ENCODE peak calls at places on chromosomes 3 and 15, in six cellular contexts. S, T, E, N, B and Q are unnamed samples.

GRCh38 chr15:74799255-74799842 is 13.3 kb upstream of the LMAN1L start:
- DNase-seq in S (no peak), T (no peak), E (no peak), N (no peak), B (no peak), Q (no peak)

GRCh38 chr3:197613187-197613586 is 57.4 kb upstream of the BDH1 start:
- DNase-seq in S (no peak), T (no peak), E (no peak), N (no peak), B (no peak), Q (no peak)

GRCh38 chr15:71573599-71573998 is 236.8 kb upstream of the NR2E3 start:
- DNase-seq in S (no peak), T (no peak), E (no peak), N (no peak), B (no peak), Q (no peak)

GRCh38 chr3:30354972-30355371 is 251.4 kb upstream of the TGFBR2 start:
- DNase-seq in S (no peak), T (no peak), E (no peak), N (no peak), B (peak), Q (no peak)

GRCh38 chr3:46208167-46208704 is at the start of gene CCR1:
- DNase-seq in S (peak), T (no peak), E (peak), N (peak), B (peak), Q (peak)

GRCh38 chr3:24446032-24446431 is 48.6 kb downstream of the THRB start:
- DNase-seq in S (no peak), T (no peak), E (no peak), N (no peak), B (no peak), Q (no peak)

GRCh38 chr3:140164156-140164555 is 229.2 kb downstream of the CLSTN2 start:
- DNase-seq in S (no peak), T (no peak), E (no peak), N (no peak), B (no peak), Q (no peak)

GRCh38 chr15:98231696-98232440 is 271.4 kb downstream of the ARRDC4 start:
- DNase-seq in S (no peak), T (no peak), E (no peak), N (no peak), B (no peak), Q (no peak)

GRCh38 chr3:124791639-124792111 is 61.4 kb downstream of the UMPS start:
- DNase-seq in S (no peak), T (no peak), E (no peak), N (no peak), B (no peak), Q (no peak)

GRCh38 chr3:149604125-149604851 is 53.5 kb downstream of the WWTR1 start:
- DNase-seq in S (no peak), T (no peak), E (no peak), N (no peak), B (no peak), Q (peak)

GRCh38 chr3:37217098-37217849 is 42.9 kb upstream of the LRRFIP2 start:
- DNase-seq in S (no peak), T (no peak), E (no peak), N (no peak), B (peak), Q (no peak)

GRCh38 chr3:37214076-37214475 is 39.7 kb upstream of the LRRFIP2 start:
- DNase-seq in S (no peak), T (no peak), E (no peak), N (no peak), B (no peak), Q (peak)

GRCh38 chr3:37221407-37221806 is 47.0 kb upstream of the LRRFIP2 start:
- DNase-seq in S (no peak), T (no peak), E (no peak), N (peak), B (peak), Q (no peak)

GRCh38 chr3:37216597-37217097 is 42.3 kb upstream of the LRRFIP2 start:
- DNase-seq in S (no peak), T (no peak), E (no peak), N (no peak), B (no peak), Q (no peak)

DNA sequence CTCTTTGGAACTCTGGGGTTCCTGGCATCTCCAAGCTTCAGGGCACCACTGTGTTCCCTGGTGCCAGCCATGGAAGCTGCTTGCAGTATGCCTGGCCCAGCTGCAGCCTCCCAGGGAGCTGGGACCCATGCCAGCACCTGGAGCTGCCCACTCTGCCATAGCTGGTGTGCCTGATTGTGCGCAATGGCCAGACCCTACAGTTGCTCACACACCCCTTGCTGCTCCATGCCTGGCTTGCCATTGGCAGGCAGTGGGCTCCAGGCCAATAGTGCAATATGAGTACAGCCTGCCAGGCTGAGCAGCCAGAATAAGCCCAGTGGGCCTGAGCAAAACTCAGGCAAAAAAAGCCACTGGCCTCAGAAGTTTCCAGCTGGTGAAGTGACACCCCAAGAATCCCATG is 43.8 kb upstream of the LRRFIP2 start:
- DNase-seq in S (no peak), T (no peak), E (no peak), N (no peak), B (no peak), Q (no peak)
- TF ChIP-seq REST in S (no peak), T (no peak), E (no peak), N (no peak), B (no peak), Q (no peak)

DNA sequence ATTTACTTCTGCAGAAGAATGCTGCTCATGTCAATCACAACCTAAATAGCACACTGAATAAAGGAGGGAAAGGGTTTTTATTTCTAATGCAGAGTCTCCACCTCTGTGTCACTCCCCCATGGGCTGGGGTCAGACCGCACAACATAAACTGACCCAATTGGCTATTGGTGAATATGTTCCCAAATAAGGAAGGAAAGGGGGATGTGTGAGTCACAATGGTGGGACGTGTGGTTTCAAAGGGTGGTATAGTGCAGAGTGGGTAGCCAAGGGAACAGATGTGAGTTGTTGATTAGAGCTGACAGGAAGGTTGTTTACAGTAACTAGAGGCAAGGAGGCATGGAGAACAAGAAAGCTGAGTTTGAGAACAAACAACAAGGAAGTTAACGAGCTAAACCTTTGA is 491.8 kb downstream of the ZPLD1 start:
- DNase-seq in S (no peak), T (no peak), E (no peak), N (no peak), B (no peak), Q (no peak)
- H2AFZ ChIP-seq in S (no peak), T (no peak), E (no peak), N (no peak), B (no peak), Q (no peak)

GRCh38 chr15:70062321-70062956 is 35.3 kb downstream of the TLE3 start:
- DNase-seq in S (no peak), T (peak), E (no peak), N (no peak), B (no peak), Q (no peak)
- H3K4me3 ChIP-seq in S (no peak), T (peak), E (no peak), N (no peak), B (no peak), Q (no peak)

GRCh38 chr3:184058029-184058428 is 5.2 kb downstream of the HTR3C start:
- DNase-seq in S (no peak), T (no peak), E (no peak), N (no peak), B (no peak), Q (no peak)

GRCh38 chr3:184050217-184050847 is 2.5 kb upstream of the HTR3C start:
- DNase-seq in S (no peak), T (no peak), E (no peak), N (no peak), B (no peak), Q (no peak)

GRCh38 chr3:184052773-184053172 is at the start of gene HTR3C:
- DNase-seq in S (no peak), T (no peak), E (no peak), N (no peak), B (no peak), Q (no peak)
- TF ChIP-seq REST in S (no peak), T (no peak), E (no peak), N (no peak), B (no peak), Q (no peak)

GRCh38 chr3:196174652-196175051 is 36.5 kb downstream of the ZDHHC19 start:
- DNase-seq in S (no peak), T (no peak), E (no peak), N (no peak), B (no peak), Q (no peak)

GRCh38 chr3:196177967-196178366 is 33.2 kb downstream of the ZDHHC19 start:
- DNase-seq in S (peak), T (peak), E (no peak), N (no peak), B (no peak), Q (no peak)

GRCh38 chr3:196177567-196177966 is 33.6 kb downstream of the ZDHHC19 start:
- DNase-seq in S (peak), T (no peak), E (no peak), N (no peak), B (peak), Q (no peak)

GRCh38 chr3:196175717-196176116 is 35.5 kb downstream of the ZDHHC19 start:
- DNase-seq in S (no peak), T (peak), E (no peak), N (no peak), B (no peak), Q (no peak)

DNA sequence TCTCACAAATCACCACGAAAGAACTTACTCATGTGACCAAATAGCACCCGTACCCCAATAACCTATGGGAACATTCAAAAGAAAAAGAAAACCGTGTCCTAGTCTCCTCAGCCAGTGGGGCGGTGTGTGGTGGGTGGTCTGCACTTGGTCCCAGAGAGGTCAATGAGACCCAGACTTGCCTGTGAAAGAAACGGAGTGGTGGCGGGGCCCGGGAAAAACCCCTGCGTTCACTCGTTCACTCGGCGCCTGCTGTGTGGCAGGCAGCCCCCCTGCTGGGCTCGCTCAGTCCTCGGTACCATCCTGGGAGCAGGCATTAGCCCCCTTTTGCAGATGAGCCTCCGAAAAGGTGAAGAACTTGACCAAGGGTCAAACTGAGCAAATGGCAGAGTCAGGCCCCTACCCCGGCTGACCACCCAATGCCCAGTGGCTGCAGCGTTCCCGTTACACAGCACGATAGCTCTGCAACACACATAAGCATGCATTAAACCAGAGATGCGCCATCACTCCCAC is 36.0 kb downstream of the ZDHHC19 start:
- DNase-seq in S (no peak), T (peak), E (no peak), N (no peak), B (no peak), Q (no peak)
- H2AFZ ChIP-seq in S (no peak), T (no peak), E (no peak), N (no peak), B (no peak), Q (no peak)